ENCODE peak calls at places on chromosomes 7 and 10, in four cellular contexts. D, Q, B and G are unnamed samples.

GRCh38 chr7:97971120-97971989 is 18.6 kb downstream of the OCM2 start:
- DNase-seq in D (peak), Q (no peak), B (no peak), G (peak)

GRCh38 chr7:34762769-34763168 is 104.8 kb downstream of the NPSR1 start:
- DNase-seq in D (no peak), Q (no peak), B (no peak), G (no peak)

GRCh38 chr7:108094933-108095710 is 35.0 kb downstream of the LAMB4 start:
- DNase-seq in D (no peak), Q (peak), B (no peak), G (no peak)

GRCh38 chr7:130379551-130380120 is 658 bp upstream of the CPA1 start:
- DNase-seq in D (no peak), Q (no peak), B (no peak), G (no peak)

GRCh38 chr7:7719235-7719634 is 828 bp upstream of the RPA3 start:
- DNase-seq in D (peak), Q (peak), B (no peak), G (peak)

GRCh38 chr7:64867863-64868440 is 35.1 kb upstream of the ZNF273 start:
- DNase-seq in D (no peak), Q (no peak), B (no peak), G (no peak)

GRCh38 chr7:19284136-19284535 is 138.9 kb upstream of the FERD3L start:
- DNase-seq in D (no peak), Q (no peak), B (no peak), G (no peak)

GRCh38 chr7:149771696-149772235 is 1.6 kb downstream of the ZNF467 start:
- DNase-seq in D (peak), Q (peak), B (peak), G (peak)

GRCh38 chr10:133161486-133162051 is 1.6 kb downstream of the KNDC1 start:
- DNase-seq in D (no peak), Q (no peak), B (no peak), G (no peak)

GRCh38 chr10:2077231-2077630 is 339.9 kb upstream of the ADARB2 start:
- DNase-seq in D (no peak), Q (no peak), B (no peak), G (no peak)

GRCh38 chr10:97243836-97244235 is 48.6 kb downstream of the ARHGAP19 start:
- DNase-seq in D (no peak), Q (no peak), B (no peak), G (no peak)

GRCh38 chr10:106175760-106176377 is 988.6 kb downstream of the SORCS1 start:
- DNase-seq in D (no peak), Q (no peak), B (no peak), G (no peak)

GRCh38 chr7:51244053-51244452 is 72.6 kb downstream of the COBL start:
- DNase-seq in D (no peak), Q (no peak), B (no peak), G (no peak)

GRCh38 chr7:132614428-132615076 is 38.3 kb upstream of the PLXNA4 start:
- DNase-seq in D (no peak), Q (peak), B (no peak), G (no peak)

GRCh38 chr10:103652599-103653281 is 159.2 kb downstream of the NEURL1 start:
- DNase-seq in D (no peak), Q (no peak), B (no peak), G (no peak)

GRCh38 chr7:51311166-51311565 is 5.4 kb downstream of the COBL start:
- DNase-seq in D (no peak), Q (no peak), B (no peak), G (no peak)

GRCh38 chr10:85995791-85996190 is 370.8 kb downstream of the GRID1 start:
- DNase-seq in D (peak), Q (no peak), B (peak), G (peak)